ENCODE peak calls at places on chromosomes 6 and 20, in seven cellular contexts. L, B, D, X, M, U and Z are unnamed samples.

GRCh38 chr6:169166896-169167580 is 86.6 kb downstream of the THBS2 start:
- DNase-seq in B (no peak), X (no peak), M (no peak), U (no peak), D (peak; percentile 46), L (no peak), Z (no peak)

GRCh38 chr6:142871910-142872331 is 73.1 kb downstream of the HIVEP2 start:
- DNase-seq in U (peak; percentile 60), X (no peak), D (no peak), M (no peak), L (no peak), B (peak; percentile 44), Z (no peak)

GRCh38 chr20:39849664-39850063 is 839.4 kb downstream of the MAFB start:
- DNase-seq in B (peak; percentile 93), X (peak; percentile 68), D (peak; percentile 89), M (peak; percentile 89), L (no peak), U (peak; percentile 81), Z (no peak)

GRCh38 chr20:57669626-57670025 is 40.2 kb downstream of the PMEPA1 start:
- DNase-seq in M (no peak), D (no peak), X (no peak), B (no peak), U (no peak), L (no peak), Z (no peak)

GRCh38 chr6:7731289-7731688 is 5.4 kb downstream of the BMP6 start:
- DNase-seq in X (no peak), B (no peak), D (no peak), U (no peak), L (no peak), M (no peak), Z (no peak)

GRCh38 chr6:157464653-157465535 is 83.9 kb downstream of the ZDHHC14 start:
- DNase-seq in D (no peak), B (no peak), L (no peak), U (no peak), M (peak; percentile 78), X (no peak), Z (peak; percentile 60)

GRCh38 chr20:703426-703825 is 27.8 kb upstream of the SCRT2 start:
- DNase-seq in L (no peak), D (no peak), X (no peak), M (no peak), U (no peak), B (no peak), Z (no peak)

GRCh38 chr6:16446241-16446640 is 207.9 kb downstream of the GMPR start:
- DNase-seq in M (no peak), L (no peak), U (no peak), X (no peak), D (no peak), B (no peak), Z (no peak)

GRCh38 chr6:12345694-12346058 is 55.5 kb downstream of the EDN1 start:
- DNase-seq in L (no peak), X (no peak), D (no peak), M (no peak), U (no peak), B (no peak), Z (no peak)

GRCh38 chr20:63885264-63886053 is 9.5 kb upstream of the DNAJC5 start:
- DNase-seq in B (no peak), M (no peak), D (no peak), L (no peak), X (no peak), U (no peak), Z (no peak)

GRCh38 chr6:143896096-143896880 is 32.0 kb downstream of the ZC2HC1B start:
- DNase-seq in L (no peak), X (no peak), D (no peak), B (no peak), M (no peak), U (peak; percentile 25), Z (no peak)

GRCh38 chr6:152356659-152357058 is 280.5 kb downstream of the SYNE1 start:
- DNase-seq in L (peak; percentile 27), X (no peak), U (peak; percentile 32), B (no peak), M (peak; percentile 52), D (no peak), Z (peak; percentile 16)

GRCh38 chr20:53750827-53751393 is 157.3 kb upstream of the ZNF217 start:
- DNase-seq in X (no peak), D (peak; percentile 73), L (no peak), U (peak; percentile 75), M (peak; percentile 81), B (no peak), Z (no peak)

GRCh38 chr6:129513471-129513870 is 196.5 kb downstream of the ARHGAP18 start:
- DNase-seq in L (no peak), D (no peak), M (no peak), U (no peak), X (no peak), B (no peak), Z (no peak)

GRCh38 chr6:40922281-40922680 is 116.7 kb downstream of the UNC5CL start:
- DNase-seq in D (no peak), B (no peak), U (no peak), M (no peak), L (no peak), X (no peak), Z (no peak)

GRCh38 chr6:21538186-21538798 is 55.3 kb upstream of the SOX4 start:
- DNase-seq in M (no peak), D (no peak), U (no peak), L (no peak), B (no peak), X (no peak), Z (no peak)

GRCh38 chr6:116298273-116298672 is 18.5 kb upstream of the TSPYL1 start:
- DNase-seq in U (no peak), D (no peak), X (no peak), B (no peak), M (no peak), L (no peak), Z (no peak)

GRCh38 chr6:90068264-90068663 is 174.0 kb downstream of the GJA10 start:
- DNase-seq in M (peak; percentile 51), X (no peak), D (no peak), B (no peak), U (peak; percentile 53), L (peak; percentile 53), Z (no peak)

GRCh38 chr6:134636221-134636830 is 313.6 kb downstream of the ALDH8A1 start:
- DNase-seq in X (no peak), B (peak; percentile 11), D (no peak), U (peak; percentile 24), L (no peak), M (peak; percentile 34), Z (no peak)

GRCh38 chr6:143064996-143065683 is 4.5 kb downstream of the AIG1 start:
- DNase-seq in M (no peak), X (no peak), L (no peak), U (peak; percentile 32), B (no peak), D (no peak), Z (no peak)

GRCh38 chr6:69422474-69422873 is 374.3 kb downstream of the LMBRD1 start:
- DNase-seq in D (no peak), B (no peak), U (no peak), L (no peak), X (no peak), M (no peak), Z (no peak)

GRCh38 chr6:116536216-116536621 is 9.3 kb downstream of the TRAPPC3L start:
- DNase-seq in L (peak; percentile 64), M (peak; percentile 75), B (peak; percentile 49), D (no peak), X (no peak), U (peak; percentile 76), Z (peak; percentile 22)

GRCh38 chr6:133888931-133889556 is at the start of gene TCF21:
- DNase-seq in M (no peak), L (no peak), D (peak; percentile 88), B (no peak), U (peak; percentile 51), X (no peak), Z (no peak)

GRCh38 chr6:24358219-24358821 is 461 bp upstream of the DCDC2 start:
- DNase-seq in M (peak; percentile 66), B (peak; percentile 19), D (no peak), X (no peak), U (no peak), L (no peak), Z (no peak)

GRCh38 chr20:31536575-31536974 is 22.3 kb downstream of the HM13 start:
- DNase-seq in X (no peak), B (no peak), M (no peak), U (no peak), L (no peak), D (no peak), Z (no peak)

GRCh38 chr20:483791-484644 is 21.7 kb upstream of the TBC1D20 start:
- DNase-seq in M (no peak), D (no peak), U (no peak), L (no peak), X (no peak), B (peak; percentile 28), Z (no peak)

GRCh38 chr6:138912308-138912707 is 75.7 kb downstream of the REPS1 start:
- DNase-seq in D (no peak), M (no peak), L (no peak), X (no peak), B (no peak), U (no peak), Z (peak; percentile 6)
- H3K36me3 ChIP-seq in D (peaks cover 98% of the 10 kb centered on the region), M (peaks cover 47% of the 10 kb centered on the region), L (peaks cover 40% of the 10 kb centered on the region), X (peaks cover 7% of the 10 kb centered on the region), B (no peaks in the 10 kb centered on the region), U (no peaks in the 10 kb centered on the region), Z (peaks cover 7% of the 10 kb centered on the region)

GRCh38 chr6:4313044-4313686 is 177.8 kb upstream of the ECI2 start:
- DNase-seq in B (peak; percentile 75), D (peak; percentile 74), L (peak; percentile 49), M (peak; percentile 80), U (peak; percentile 52), X (no peak), Z (no peak)
- TF ChIP-seq CTCF in B (peak; percentile 49), D (no peak), L (peak; percentile 47), M (peak; percentile 70), U (peak; percentile 33), X (no peak), Z (peak; percentile 31)

GRCh38 chr6:111716325-111716724 is 110.6 kb upstream of the TRAF3IP2 start:
- DNase-seq in L (no peak), U (no peak), B (no peak), D (no peak), M (no peak), X (no peak), Z (no peak)

GRCh38 chr6:111717621-111718020 is 111.9 kb upstream of the TRAF3IP2 start:
- DNase-seq in D (no peak), M (no peak), X (no peak), U (no peak), L (no peak), B (no peak), Z (no peak)

GRCh38 chr6:111718990-111719389 is 113.3 kb upstream of the TRAF3IP2 start:
- DNase-seq in X (no peak), D (no peak), L (no peak), M (no peak), U (no peak), B (no peak), Z (no peak)

GRCh38 chr6:111720931-111721496 is 115.3 kb upstream of the TRAF3IP2 start:
- DNase-seq in M (no peak), L (no peak), X (no peak), D (no peak), U (no peak), B (no peak), Z (no peak)

GRCh38 chr6:111718326-111718725 is 112.6 kb upstream of the TRAF3IP2 start:
- DNase-seq in X (no peak), M (no peak), B (no peak), L (no peak), U (no peak), D (no peak), Z (no peak)
- H3K36me3 ChIP-seq in X (no peaks in the 10 kb centered on the region), M (no peaks in the 10 kb centered on the region), B (no peaks in the 10 kb centered on the region), L (no peaks in the 10 kb centered on the region), U (no peaks in the 10 kb centered on the region), D (no peaks in the 10 kb centered on the region), Z (peaks cover 1% of the 10 kb centered on the region)

GRCh38 chr20:22248052-22248667 is 336.2 kb downstream of the FOXA2 start:
- DNase-seq in M (peak; percentile 29), B (peak; percentile 9), X (no peak), U (peak; percentile 36), L (no peak), D (no peak), Z (no peak)
- TF ChIP-seq CTCF in M (peak; percentile 69), B (peak; percentile 34), X (no peak), U (peak; percentile 66), L (peak; percentile 53), D (no peak), Z (peak; percentile 62)